ENCODE peak calls at places on chromosomes 3 and 15, in nine cellular contexts. V is stimulated activated naive CD8-positive, alpha-beta T cell treated with anti-CD3 and anti-CD28 coated beads, Interleukin-15, Interleukin-2, amounts not matched to agents 100 U/mL and 50 U/mL, for 24 hours; F is fibroblast of pulmonary artery; H is activated T-helper 9 cell treated with anti-CD3 and anti-CD28 coated beads, Interleukin-2, amount 50 U/mL, for 16 hours; U is colonic mucosa; N is activated CD4-positive, alpha-beta T cell treated with anti-CD3 and anti-CD28 coated beads for 48 hours; K is EL; R is tibial artery; C is posterior vena cava. T is an unnamed sample.

GRCh38 chr15:26024241-26024640 is 161.1 kb upstream of the ATP10A start:
- DNase-seq in V (no peak), F (no peak), H (no peak), U (no peak), N (no peak), K (no peak), R (no peak), C (no peak), T (no peak)

GRCh38 chr15:25178835-25179672 is 224.3 kb downstream of the SNRPN start:
- DNase-seq in V (no peak), F (no peak), H (no peak), U (no peak), N (no peak), K (no peak), R (peak; percentile 7), C (peak; percentile 66), T (no peak)

GRCh38 chr3:94965867-94966471 is 903.1 kb downstream of the NSUN3 start:
- DNase-seq in V (no peak), F (no peak), H (no peak), U (no peak), N (no peak), K (no peak), R (no peak), C (no peak), T (no peak)

GRCh38 chr15:100861511-100861991 is 18.1 kb upstream of the ALDH1A3 start:
- DNase-seq in V (no peak), F (no peak), H (no peak), U (no peak), N (no peak), K (no peak), R (no peak), C (no peak), T (no peak)

GRCh38 chr3:16071246-16071645 is 103.2 kb upstream of the GALNT15 start:
- DNase-seq in V (no peak), F (no peak), H (no peak), U (no peak), N (no peak), K (no peak), R (no peak), C (no peak), T (peak; percentile 54)

GRCh38 chr3:121430816-121431215 is 115.0 kb downstream of the POLQ start:
- DNase-seq in V (no peak), F (no peak), H (no peak), U (no peak), N (no peak), K (no peak), R (no peak), C (no peak), T (no peak)

GRCh38 chr3:54123538-54124196 is 1.3 kb downstream of the CACNA2D3 start:
- DNase-seq in V (no peak), F (peak; percentile 38), H (no peak), U (no peak), N (no peak), K (no peak), R (no peak), C (no peak), T (peak; percentile 12)

GRCh38 chr15:26438316-26438715 is 334.6 kb downstream of the GABRB3 start:
- DNase-seq in V (no peak), F (no peak), H (no peak), U (no peak), N (no peak), K (no peak), R (no peak), C (no peak), T (no peak)

GRCh38 chr3:143321058-143321769 is 201.6 kb downstream of the CHST2 start:
- DNase-seq in V (no peak), F (no peak), H (no peak), U (no peak), N (no peak), K (no peak), R (no peak), C (no peak), T (no peak)

GRCh38 chr3:187799942-187800637 is 54.8 kb upstream of the BCL6 start:
- DNase-seq in V (no peak), F (no peak), H (no peak), U (no peak), N (no peak), K (no peak), R (no peak), C (no peak), T (no peak)

GRCh38 chr3:134956844-134957243 is 161.8 kb downstream of the EPHB1 start:
- DNase-seq in V (no peak), F (no peak), H (no peak), U (no peak), N (no peak), K (no peak), R (no peak), C (no peak), T (no peak)

GRCh38 chr15:68608206-68608843 is 29.5 kb downstream of the CORO2B start:
- DNase-seq in V (no peak), F (peak; percentile 95), H (no peak), U (peak; percentile 38), N (no peak), K (no peak), R (peak; percentile 84), C (peak; percentile 94), T (peak; percentile 77)

GRCh38 chr3:34683851-34684250 is 885.4 kb downstream of the PDCD6IP start:
- DNase-seq in V (peak; percentile 49), F (peak; percentile 71), H (no peak), U (peak; percentile 57), N (peak; percentile 54), K (peak; percentile 2), R (peak; percentile 51), C (peak; percentile 84), T (peak; percentile 61)

GRCh38 chr3:143375698-143376097 is 256.1 kb downstream of the CHST2 start:
- DNase-seq in V (no peak), F (no peak), H (no peak), U (no peak), N (no peak), K (no peak), R (no peak), C (no peak), T (no peak)

GRCh38 chr3:11565492-11565891 is 78.2 kb downstream of the VGLL4 start:
- DNase-seq in V (no peak), F (no peak), H (no peak), U (no peak), N (no peak), K (no peak), R (no peak), C (no peak), T (no peak)

GRCh38 chr15:67998599-67999122 is 55.5 kb upstream of the PIAS1 start:
- DNase-seq in V (no peak), F (peak; percentile 55), H (no peak), U (peak; percentile 81), N (no peak), K (peak; percentile 82), R (no peak), C (no peak), T (peak; percentile 17)

GRCh38 chr15:58229297-58229768 is 91.2 kb downstream of the AQP9 start:
- DNase-seq in V (no peak), F (no peak), H (no peak), U (no peak), N (no peak), K (no peak), R (no peak), C (no peak), T (no peak)

GRCh38 chr3:66456711-66457173 is 44.1 kb downstream of the LRIG1 start:
- DNase-seq in V (no peak), F (no peak), H (no peak), U (no peak), N (no peak), K (no peak), R (no peak), C (no peak), T (peak; percentile 75)

GRCh38 chr3:54900954-54901591 is 26.8 kb downstream of the LRTM1 start:
- DNase-seq in V (no peak), F (no peak), H (no peak), U (no peak), N (no peak), K (peak; percentile 65), R (no peak), C (no peak), T (peak; percentile 46)

GRCh38 chr15:42158941-42159340 is 2.5 kb upstream of the PLA2G4F start:
- DNase-seq in V (no peak), F (no peak), H (no peak), U (no peak), N (no peak), K (no peak), R (no peak), C (no peak), T (no peak)

GRCh38 chr3:116145613-116146012 is 299.7 kb downstream of the LSAMP start:
- DNase-seq in V (no peak), F (no peak), H (no peak), U (no peak), N (no peak), K (no peak), R (no peak), C (no peak), T (no peak)

GRCh38 chr3:189724366-189724765 is 93.2 kb downstream of the TP63 start:
- DNase-seq in V (no peak), F (peak; percentile 36), H (no peak), U (no peak), N (no peak), K (no peak), R (no peak), C (no peak), T (no peak)

GRCh38 chr3:141307351-141308059 is 60.8 kb upstream of the ZBTB38 start:
- DNase-seq in V (peak; percentile 36), F (no peak), H (no peak), U (no peak), N (peak; percentile 47), K (no peak), R (no peak), C (no peak), T (no peak)

GRCh38 chr3:64945171-64945684 is 257.4 kb upstream of the ADAMTS9 start:
- DNase-seq in V (no peak), F (peak; percentile 26), H (no peak), U (no peak), N (no peak), K (no peak), R (peak; percentile 36), C (no peak), T (peak; percentile 61)

GRCh38 chr3:111547645-111548044 is 5.6 kb downstream of the CD96 start:
- DNase-seq in V (peak; percentile 42), F (no peak), H (no peak), U (no peak), N (peak; percentile 57), K (no peak), R (no peak), C (no peak), T (no peak)

GRCh38 chr3:165210727-165211126 is 14.5 kb upstream of the SLITRK3 start:
- DNase-seq in V (no peak), F (no peak), H (no peak), U (no peak), N (no peak), K (no peak), R (no peak), C (no peak), T (no peak)

GRCh38 chr15:48865387-48866079 is 12.4 kb upstream of the EID1 start:
- DNase-seq in V (no peak), F (peak; percentile 77), H (no peak), U (no peak), N (no peak), K (peak; percentile 48), R (no peak), C (no peak), T (peak; percentile 54)

GRCh38 chr15:80179025-80179759 is 26.4 kb downstream of the FAH start:
- DNase-seq in V (no peak), F (peak; percentile 87), H (no peak), U (no peak), N (no peak), K (peak; percentile 88), R (no peak), C (peak; percentile 55), T (peak; percentile 86)

GRCh38 chr3:138678086-138678485 is 69.5 kb downstream of the FAIM start:
- DNase-seq in V (no peak), F (no peak), H (no peak), U (no peak), N (no peak), K (no peak), R (no peak), C (no peak), T (no peak)

GRCh38 chr15:27686376-27686775 is 412.7 kb downstream of the OCA2 start:
- DNase-seq in V (no peak), F (peak; percentile 7), H (no peak), U (no peak), N (no peak), K (no peak), R (no peak), C (no peak), T (peak; percentile 87)

GRCh38 chr15:43226436-43227305 is 5.9 kb upstream of the EPB42 start:
- DNase-seq in V (no peak), F (no peak), H (no peak), U (no peak), N (no peak), K (no peak), R (no peak), C (peak; percentile 76), T (no peak)

T was measured in astrocyte of the hippocampus.